ENCODE peak calls at places on chromosomes 4 and X, in four cellular contexts. O is HepG2, N is SK-N-SH, H is K562. P is an unnamed sample.

GRCh38 chr4:32022071-32022470 is 1301.9 kb downstream of the PCDH7 start:
- DNase-seq in O (no peak), N (no peak), H (peak), P (no peak)

GRCh38 chrX:103688949-103689348 is 2.5 kb upstream of the MORF4L2 start:
- DNase-seq in O (peak), N (peak), H (peak), P (peak)

GRCh38 chrX:34437586-34437985 is 219.5 kb downstream of the TMEM47 start:
- DNase-seq in O (no peak), N (no peak), H (no peak), P (no peak)

GRCh38 chr4:144819591-144819990 is 173.6 kb downstream of the HHIP start:
- DNase-seq in O (no peak), N (no peak), H (no peak), P (no peak)

GRCh38 chr4:139622856-139623255 is 42.8 kb upstream of the MGST2 start:
- DNase-seq in O (no peak), N (no peak), H (no peak), P (no peak)

GRCh38 chr4:24978291-24979072 is 52.3 kb downstream of the LGI2 start:
- DNase-seq in O (no peak), N (no peak), H (no peak), P (no peak)

GRCh38 chr4:4864940-4865704 is 5.7 kb downstream of the MSX1 start:
- DNase-seq in O (no peak), N (peak), H (no peak), P (no peak)

GRCh38 chr4:8728536-8729407 is 136.2 kb downstream of the CPZ start:
- DNase-seq in O (no peak), N (peak), H (no peak), P (no peak)

GRCh38 chr4:123819362-123820035 is 422.9 kb downstream of the SPRY1 start:
- DNase-seq in O (no peak), N (no peak), H (no peak), P (no peak)

GRCh38 chr4:13298655-13299054 is 185.5 kb downstream of the RAB28 start:
- DNase-seq in O (peak), N (no peak), H (no peak), P (no peak)

GRCh38 chrX:38985375-38985774 is 184.1 kb downstream of the MID1IP1 start:
- DNase-seq in O (no peak), N (peak), H (peak), P (peak)

GRCh38 chr4:20288846-20289512 is 37.3 kb downstream of the SLIT2 start:
- DNase-seq in O (no peak), N (no peak), H (no peak), P (no peak)

GRCh38 chrX:32395878-32396277 is 815.5 kb downstream of the DMD start:
- DNase-seq in O (no peak), N (no peak), H (no peak), P (no peak)

GRCh38 chrX:72107320-72107719 is 24.4 kb downstream of the RTL5 start:
- DNase-seq in O (no peak), N (peak), H (peak), P (no peak)

GRCh38 chrX:130645955-130646583 is 244.3 kb downstream of the RBMX2 start:
- DNase-seq in O (peak), N (no peak), H (no peak), P (no peak)

GRCh38 chrX:132384301-132384700 is 104.5 kb downstream of the MBNL3 start:
- DNase-seq in O (no peak), N (no peak), H (no peak), P (no peak)

GRCh38 chr4:47839259-47839658 is 1.4 kb upstream of the CORIN start:
- DNase-seq in O (no peak), N (no peak), H (no peak), P (peak)

GRCh38 chrX:94097852-94098251 is 423.8 kb downstream of the FAM133A start:
- DNase-seq in O (no peak), N (no peak), H (no peak), P (no peak)

GRCh38 chr4:124936427-124936826 is 223.9 kb upstream of the ANKRD50 start:
- DNase-seq in O (no peak), N (peak), H (no peak), P (peak)

GRCh38 chr4:139593091-139593564 is 37.1 kb upstream of the SETD7 start:
- DNase-seq in O (peak), N (no peak), H (no peak), P (peak)

GRCh38 chr4:110620352-110621327 is 2.2 kb downstream of the PITX2 start:
- DNase-seq in O (no peak), N (peak), H (no peak), P (no peak)

GRCh38 chrX:53223955-53224859 is 800 bp downstream of the KDM5C start:
- DNase-seq in O (peak), N (peak), H (peak), P (peak)

GRCh38 chr4:135941671-135942070 is 1590.6 kb downstream of the PCDH18 start:
- DNase-seq in O (no peak), N (no peak), H (no peak), P (no peak)

DNA sequence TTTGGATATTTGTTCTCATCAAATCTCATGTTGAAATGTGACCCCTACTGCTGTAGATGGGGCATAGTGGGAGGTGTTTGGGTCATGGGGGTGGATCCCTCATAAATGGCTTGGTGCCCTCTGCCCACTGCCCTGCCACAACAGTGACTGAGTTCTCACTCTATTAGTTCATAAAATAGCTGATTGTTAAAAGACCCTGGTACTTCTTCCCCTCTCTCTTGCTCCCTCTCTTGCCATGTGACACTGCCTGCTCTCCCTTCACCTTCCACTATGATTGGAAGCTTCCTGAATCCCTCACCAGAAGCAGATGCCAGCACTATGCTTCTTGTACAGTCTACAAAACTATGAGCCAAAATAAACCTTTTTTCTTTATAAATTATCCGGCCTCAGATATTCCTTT is 182.2 kb downstream of the CAMK2D start:
- DNase-seq in O (no peak), N (no peak), H (no peak), P (no peak)
- TF ChIP-seq FOXM1 in O (no peak), N (no peak), H (no peak), P (no peak)

DNA sequence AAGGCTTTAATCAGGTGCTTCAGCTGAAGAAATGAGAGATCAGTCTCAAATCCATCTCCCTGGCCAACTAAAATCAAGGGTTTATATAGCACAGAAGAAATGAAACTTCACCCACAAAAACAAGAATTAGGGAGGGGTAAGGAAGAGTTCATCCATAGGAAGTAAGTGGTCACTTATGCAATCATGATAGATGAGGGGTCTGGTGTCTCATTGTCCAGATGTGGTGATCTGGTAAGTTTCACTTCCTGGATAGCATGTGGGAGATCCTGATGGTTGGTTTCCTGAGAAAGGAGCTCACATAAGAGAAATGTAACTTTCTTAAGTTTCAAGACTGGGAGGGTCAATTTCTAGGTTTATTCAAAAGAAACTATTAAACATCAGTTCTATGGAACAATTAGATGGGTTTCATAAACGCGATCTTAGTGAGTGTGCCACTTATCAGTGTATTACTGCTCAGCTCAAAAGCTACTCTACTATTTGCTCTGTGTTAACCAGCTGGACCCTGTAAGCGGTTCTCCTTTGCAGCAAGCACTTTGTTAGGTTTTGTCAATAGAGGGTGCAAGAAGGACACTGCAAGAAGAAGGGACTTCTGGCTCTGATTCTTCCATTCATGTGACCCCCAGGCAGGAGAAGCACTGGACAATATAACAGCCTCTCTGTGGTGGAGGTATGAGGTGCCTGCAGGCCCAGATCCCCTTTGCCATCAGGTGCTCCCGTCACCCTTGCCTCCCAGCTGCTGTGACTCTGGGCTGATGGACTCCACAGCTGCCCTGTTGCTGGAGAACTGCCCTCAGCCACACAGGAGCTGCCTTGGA is 35.4 kb upstream of the HPSE start:
- DNase-seq in O (peak), N (no peak), H (no peak), P (no peak)
- TF ChIP-seq FOXM1 in O (no peak), N (no peak), H (no peak), P (no peak)

GRCh38 chrX:82237328-82237727 is 1035.4 kb downstream of the SH3BGRL start:
- DNase-seq in O (no peak), N (no peak), H (no peak), P (no peak)
- TF ChIP-seq FOXM1 in O (no peak), N (no peak), H (no peak), P (no peak)

GRCh38 chr4:147360301-147360700 is 120.6 kb upstream of the EDNRA start:
- DNase-seq in O (no peak), N (no peak), H (no peak), P (no peak)
- TF ChIP-seq FOXM1 in O (no peak), N (no peak), H (no peak), P (no peak)

GRCh38 chr4:100504086-100504874 is 13.5 kb downstream of the EMCN start:
- DNase-seq in O (no peak), N (no peak), H (no peak), P (no peak)
- TF ChIP-seq FOXM1 in O (no peak), N (no peak), H (no peak), P (no peak)

DNA sequence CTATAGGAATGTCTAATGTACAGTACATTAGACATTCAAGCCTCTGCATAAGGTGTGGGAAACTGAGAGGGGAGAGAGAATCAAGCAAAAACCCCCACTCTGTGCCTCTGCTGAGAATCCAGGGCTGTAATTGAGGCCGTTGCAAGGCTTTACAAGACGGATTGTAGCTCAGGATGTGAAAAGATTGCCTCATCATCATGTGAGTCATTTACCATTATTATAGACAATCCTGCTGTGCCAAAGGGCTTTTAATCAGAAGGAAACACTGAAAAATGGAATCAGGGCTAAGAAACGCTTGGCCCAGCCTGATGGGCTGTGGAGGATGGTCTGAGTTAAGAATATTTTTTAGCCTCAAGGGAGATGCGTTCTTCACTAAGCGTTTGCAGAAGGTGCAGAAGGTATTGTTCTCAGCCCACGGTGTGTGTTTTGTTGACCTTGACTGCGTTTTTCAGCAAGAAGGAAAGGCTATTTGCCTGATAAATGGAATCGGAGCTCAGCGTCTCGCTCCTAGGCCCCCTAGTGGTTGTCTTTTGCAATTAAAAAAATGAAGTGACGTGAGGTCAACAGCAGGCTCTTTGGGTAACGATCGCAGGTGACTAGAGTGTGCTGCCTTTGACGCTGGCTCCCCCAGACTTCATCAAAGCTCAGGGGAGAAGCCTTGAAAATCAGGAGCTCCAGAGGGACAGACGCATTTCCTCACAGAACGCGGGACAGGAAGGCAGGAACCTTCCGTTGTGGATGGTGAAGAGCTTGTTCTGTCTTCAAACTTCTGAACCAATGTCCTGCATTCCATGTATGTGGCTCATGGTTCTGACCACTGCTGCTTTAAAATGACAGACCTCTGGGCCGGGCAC is 18.1 kb upstream of the CHRNA9 start:
- DNase-seq in O (peak), N (peak), H (peak), P (peak)
- TF ChIP-seq FOXM1 in O (no peak), N (no peak), H (no peak), P (no peak)

DNA sequence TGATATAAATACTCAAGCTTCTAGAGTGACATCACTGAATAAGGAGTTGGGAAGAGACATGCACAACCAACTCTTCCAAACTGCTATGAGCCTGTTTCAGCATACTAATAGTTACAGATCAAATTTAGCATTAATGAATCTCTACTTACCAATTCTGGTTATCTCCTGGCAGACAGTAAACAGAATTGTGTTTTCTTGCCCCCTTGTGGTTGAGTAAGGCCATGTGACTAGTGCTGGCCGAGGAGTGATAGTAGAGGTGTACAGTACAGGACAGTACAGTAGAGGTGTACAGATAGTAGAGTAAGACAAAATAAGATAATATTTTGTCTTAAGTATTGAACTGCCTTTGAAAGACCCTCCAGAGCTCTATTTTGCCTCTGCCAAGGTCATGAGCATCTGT is 681.4 kb downstream of the GABRG1 start:
- DNase-seq in O (no peak), N (peak), H (no peak), P (peak)
- TF ChIP-seq FOXM1 in O (no peak), N (no peak), H (no peak), P (no peak)

P was measured in HEK293T.